ENCODE peak calls at places on chromosome 12, in nine cellular contexts. One of them, this sample, is unnamed. For H3K36me3, the result is how much of the 10 kb centered on the place peaks cover.

GRCh38 chr12:11881835-11882234 is 188.9 kb upstream of the BCL2L14 start:
- DNase-seq in lung: no peak
- DNase-seq in OCI-LY7: no peak
- DNase-seq in uterus: no peak
- DNase-seq in left ventricle myocardium inferior: no peak
- DNase-seq in CD4-positive, alpha-beta memory T cell: no peak
- DNase-seq in IMR-90: no peak
- DNase-seq in transverse colon: peak
- DNase-seq in heart right ventricle: no peak
- DNase-seq in this sample: no peak

GRCh38 chr12:105504286-105504685 is 173.8 kb downstream of the C12orf75 start:
- DNase-seq in lung: no peak
- DNase-seq in OCI-LY7: no peak
- DNase-seq in uterus: no peak
- DNase-seq in left ventricle myocardium inferior: no peak
- DNase-seq in CD4-positive, alpha-beta memory T cell: no peak
- DNase-seq in IMR-90: no peak
- DNase-seq in transverse colon: no peak
- DNase-seq in heart right ventricle: no peak
- DNase-seq in this sample: no peak

GRCh38 chr12:31732926-31733548 is 4.2 kb upstream of the AMN1 start:
- DNase-seq in lung: no peak
- DNase-seq in OCI-LY7: no peak
- DNase-seq in uterus: no peak
- DNase-seq in left ventricle myocardium inferior: no peak
- DNase-seq in CD4-positive, alpha-beta memory T cell: no peak
- DNase-seq in IMR-90: peak
- DNase-seq in transverse colon: no peak
- DNase-seq in heart right ventricle: no peak
- DNase-seq in this sample: peak

GRCh38 chr12:5022465-5023061 is 21.1 kb upstream of the KCNA5 start:
- DNase-seq in lung: no peak
- DNase-seq in OCI-LY7: peak
- DNase-seq in uterus: no peak
- DNase-seq in left ventricle myocardium inferior: no peak
- DNase-seq in CD4-positive, alpha-beta memory T cell: peak
- DNase-seq in IMR-90: peak
- DNase-seq in transverse colon: peak
- DNase-seq in heart right ventricle: peak
- DNase-seq in this sample: peak

GRCh38 chr12:59193476-59194050 is 273.3 kb upstream of the LRIG3 start:
- DNase-seq in lung: no peak
- DNase-seq in OCI-LY7: no peak
- DNase-seq in uterus: no peak
- DNase-seq in left ventricle myocardium inferior: no peak
- DNase-seq in CD4-positive, alpha-beta memory T cell: no peak
- DNase-seq in IMR-90: no peak
- DNase-seq in transverse colon: no peak
- DNase-seq in heart right ventricle: no peak
- DNase-seq in this sample: no peak

GRCh38 chr12:105761075-105761474 is 377.7 kb downstream of the NUAK1 start:
- DNase-seq in lung: no peak
- DNase-seq in OCI-LY7: no peak
- DNase-seq in uterus: no peak
- DNase-seq in left ventricle myocardium inferior: no peak
- DNase-seq in CD4-positive, alpha-beta memory T cell: no peak
- DNase-seq in IMR-90: no peak
- DNase-seq in transverse colon: no peak
- DNase-seq in heart right ventricle: no peak
- DNase-seq in this sample: no peak

GRCh38 chr12:72747460-72747859 is 475.3 kb downstream of the TRHDE start:
- DNase-seq in lung: no peak
- DNase-seq in OCI-LY7: no peak
- DNase-seq in uterus: no peak
- DNase-seq in left ventricle myocardium inferior: no peak
- DNase-seq in CD4-positive, alpha-beta memory T cell: no peak
- DNase-seq in IMR-90: no peak
- DNase-seq in transverse colon: no peak
- DNase-seq in heart right ventricle: no peak
- DNase-seq in this sample: no peak

GRCh38 chr12:92570056-92570753 is 132.6 kb upstream of the PLEKHG7 start:
- DNase-seq in lung: peak
- DNase-seq in OCI-LY7: peak
- DNase-seq in uterus: peak
- DNase-seq in left ventricle myocardium inferior: no peak
- DNase-seq in CD4-positive, alpha-beta memory T cell: peak
- DNase-seq in IMR-90: peak
- DNase-seq in transverse colon: peak
- DNase-seq in heart right ventricle: no peak
- DNase-seq in this sample: peak

GRCh38 chr12:11446372-11446771 is 51.0 kb upstream of the PRB2 start:
- DNase-seq in lung: no peak
- DNase-seq in OCI-LY7: no peak
- DNase-seq in uterus: no peak
- DNase-seq in left ventricle myocardium inferior: no peak
- DNase-seq in CD4-positive, alpha-beta memory T cell: no peak
- DNase-seq in IMR-90: no peak
- DNase-seq in transverse colon: no peak
- DNase-seq in heart right ventricle: no peak
- DNase-seq in this sample: no peak

GRCh38 chr12:70774055-70774454 is 136.8 kb upstream of the PTPRB start:
- DNase-seq in lung: no peak
- DNase-seq in OCI-LY7: no peak
- DNase-seq in uterus: no peak
- DNase-seq in left ventricle myocardium inferior: no peak
- DNase-seq in CD4-positive, alpha-beta memory T cell: no peak
- DNase-seq in IMR-90: no peak
- DNase-seq in transverse colon: no peak
- DNase-seq in heart right ventricle: no peak
- DNase-seq in this sample: no peak

GRCh38 chr12:118025168-118025567 is 8.7 kb downstream of the RFC5 start:
- DNase-seq in lung: no peak
- DNase-seq in OCI-LY7: no peak
- DNase-seq in uterus: no peak
- DNase-seq in left ventricle myocardium inferior: no peak
- DNase-seq in CD4-positive, alpha-beta memory T cell: no peak
- DNase-seq in IMR-90: no peak
- DNase-seq in transverse colon: no peak
- DNase-seq in heart right ventricle: no peak
- DNase-seq in this sample: no peak

GRCh38 chr12:118020036-118020435 is 3.5 kb downstream of the RFC5 start:
- DNase-seq in lung: no peak
- DNase-seq in OCI-LY7: no peak
- DNase-seq in uterus: no peak
- DNase-seq in left ventricle myocardium inferior: no peak
- DNase-seq in CD4-positive, alpha-beta memory T cell: no peak
- DNase-seq in IMR-90: no peak
- DNase-seq in transverse colon: no peak
- DNase-seq in heart right ventricle: no peak
- DNase-seq in this sample: no peak

GRCh38 chr12:118017926-118018325 is 1.4 kb downstream of the RFC5 start:
- DNase-seq in lung: no peak
- DNase-seq in OCI-LY7: no peak
- DNase-seq in uterus: no peak
- DNase-seq in left ventricle myocardium inferior: no peak
- DNase-seq in CD4-positive, alpha-beta memory T cell: no peak
- DNase-seq in IMR-90: no peak
- DNase-seq in transverse colon: no peak
- DNase-seq in heart right ventricle: no peak
- DNase-seq in this sample: no peak

GRCh38 chr12:118023461-118023860 is 7.0 kb downstream of the RFC5 start:
- DNase-seq in lung: no peak
- DNase-seq in OCI-LY7: no peak
- DNase-seq in uterus: no peak
- DNase-seq in left ventricle myocardium inferior: no peak
- DNase-seq in CD4-positive, alpha-beta memory T cell: no peak
- DNase-seq in IMR-90: no peak
- DNase-seq in transverse colon: no peak
- DNase-seq in heart right ventricle: no peak
- DNase-seq in this sample: no peak

GRCh38 chr12:118022728-118023109 is 6.2 kb downstream of the RFC5 start:
- DNase-seq in lung: no peak
- DNase-seq in OCI-LY7: no peak
- DNase-seq in uterus: no peak
- DNase-seq in left ventricle myocardium inferior: no peak
- DNase-seq in CD4-positive, alpha-beta memory T cell: no peak
- DNase-seq in IMR-90: no peak
- DNase-seq in transverse colon: no peak
- DNase-seq in heart right ventricle: no peak
- DNase-seq in this sample: no peak
- H3K36me3 ChIP-seq in lung: under half
- H3K36me3 ChIP-seq in OCI-LY7: half or more
- H3K36me3 ChIP-seq in uterus: under half
- H3K36me3 ChIP-seq in left ventricle myocardium inferior: under half
- H3K36me3 ChIP-seq in CD4-positive, alpha-beta memory T cell: under half
- H3K36me3 ChIP-seq in IMR-90: under half
- H3K36me3 ChIP-seq in transverse colon: under half
- H3K36me3 ChIP-seq in heart right ventricle: under half
- H3K36me3 ChIP-seq in this sample: half or more

GRCh38 chr12:64077922-64078321 is 144.2 kb downstream of the KICS2 start:
- DNase-seq in lung: no peak
- DNase-seq in OCI-LY7: no peak
- DNase-seq in uterus: no peak
- DNase-seq in left ventricle myocardium inferior: no peak
- DNase-seq in CD4-positive, alpha-beta memory T cell: no peak
- DNase-seq in IMR-90: no peak
- DNase-seq in transverse colon: no peak
- DNase-seq in heart right ventricle: no peak
- DNase-seq in this sample: no peak
- H3K36me3 ChIP-seq in lung: under half
- H3K36me3 ChIP-seq in OCI-LY7: under half
- H3K36me3 ChIP-seq in uterus: under half
- H3K36me3 ChIP-seq in left ventricle myocardium inferior: under half
- H3K36me3 ChIP-seq in CD4-positive, alpha-beta memory T cell: under half
- H3K36me3 ChIP-seq in IMR-90: under half
- H3K36me3 ChIP-seq in transverse colon: under half
- H3K36me3 ChIP-seq in heart right ventricle: under half
- H3K36me3 ChIP-seq in this sample: under half

GRCh38 chr12:124632510-124632909 is 65.1 kb upstream of the NCOR2 start:
- DNase-seq in lung: no peak
- DNase-seq in OCI-LY7: no peak
- DNase-seq in uterus: peak
- DNase-seq in left ventricle myocardium inferior: no peak
- DNase-seq in CD4-positive, alpha-beta memory T cell: no peak
- DNase-seq in IMR-90: no peak
- DNase-seq in transverse colon: no peak
- DNase-seq in heart right ventricle: no peak
- DNase-seq in this sample: no peak
- H3K36me3 ChIP-seq in lung: under half
- H3K36me3 ChIP-seq in OCI-LY7: under half
- H3K36me3 ChIP-seq in uterus: under half
- H3K36me3 ChIP-seq in left ventricle myocardium inferior: under half
- H3K36me3 ChIP-seq in CD4-positive, alpha-beta memory T cell: under half
- H3K36me3 ChIP-seq in IMR-90: under half
- H3K36me3 ChIP-seq in transverse colon: under half
- H3K36me3 ChIP-seq in heart right ventricle: under half
- H3K36me3 ChIP-seq in this sample: under half

DNA sequence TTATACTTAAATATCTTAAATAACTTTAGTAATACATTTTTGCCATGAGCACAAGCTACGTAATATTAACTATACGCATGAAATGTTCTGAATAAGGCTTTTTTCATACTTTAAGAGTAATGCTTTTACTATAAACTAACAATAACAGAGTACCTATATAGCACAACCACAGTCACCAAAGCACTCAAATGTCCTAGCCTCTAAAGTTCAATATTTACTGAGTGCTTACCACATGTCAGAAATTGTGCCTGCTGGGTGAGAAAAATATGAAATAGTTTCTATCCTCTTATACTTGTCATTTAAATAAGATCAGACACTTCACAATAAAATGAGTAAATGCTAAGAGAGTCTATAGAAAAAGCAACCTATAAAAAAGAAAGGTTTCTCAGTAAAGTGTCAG is 83.1 kb downstream of the SH2B3 start:
- DNase-seq in lung: no peak
- DNase-seq in OCI-LY7: no peak
- DNase-seq in uterus: no peak
- DNase-seq in left ventricle myocardium inferior: no peak
- DNase-seq in CD4-positive, alpha-beta memory T cell: no peak
- DNase-seq in IMR-90: no peak
- DNase-seq in transverse colon: no peak
- DNase-seq in heart right ventricle: no peak
- DNase-seq in this sample: no peak
- H3K36me3 ChIP-seq in lung: under half
- H3K36me3 ChIP-seq in OCI-LY7: half or more
- H3K36me3 ChIP-seq in uterus: under half
- H3K36me3 ChIP-seq in left ventricle myocardium inferior: half or more
- H3K36me3 ChIP-seq in CD4-positive, alpha-beta memory T cell: under half
- H3K36me3 ChIP-seq in IMR-90: half or more
- H3K36me3 ChIP-seq in transverse colon: half or more
- H3K36me3 ChIP-seq in heart right ventricle: under half
- H3K36me3 ChIP-seq in this sample: half or more

GRCh38 chr12:49030119-49030518 is 11.5 kb upstream of the PRKAG1 start:
- DNase-seq in lung: no peak
- DNase-seq in OCI-LY7: no peak
- DNase-seq in uterus: no peak
- DNase-seq in left ventricle myocardium inferior: no peak
- DNase-seq in CD4-positive, alpha-beta memory T cell: no peak
- DNase-seq in IMR-90: no peak
- DNase-seq in transverse colon: no peak
- DNase-seq in heart right ventricle: no peak
- DNase-seq in this sample: no peak
- H3K36me3 ChIP-seq in lung: half or more
- H3K36me3 ChIP-seq in OCI-LY7: half or more
- H3K36me3 ChIP-seq in uterus: under half
- H3K36me3 ChIP-seq in left ventricle myocardium inferior: half or more
- H3K36me3 ChIP-seq in CD4-positive, alpha-beta memory T cell: half or more
- H3K36me3 ChIP-seq in IMR-90: half or more
- H3K36me3 ChIP-seq in transverse colon: under half
- H3K36me3 ChIP-seq in heart right ventricle: under half
- H3K36me3 ChIP-seq in this sample: half or more

GRCh38 chr12:123752046-123752445 is 10.1 kb upstream of the DNAH10 start:
- DNase-seq in lung: no peak
- DNase-seq in OCI-LY7: no peak
- DNase-seq in uterus: no peak
- DNase-seq in left ventricle myocardium inferior: no peak
- DNase-seq in CD4-positive, alpha-beta memory T cell: no peak
- DNase-seq in IMR-90: no peak
- DNase-seq in transverse colon: no peak
- DNase-seq in heart right ventricle: no peak
- DNase-seq in this sample: no peak
- H3K36me3 ChIP-seq in lung: under half
- H3K36me3 ChIP-seq in OCI-LY7: half or more
- H3K36me3 ChIP-seq in uterus: under half
- H3K36me3 ChIP-seq in left ventricle myocardium inferior: half or more
- H3K36me3 ChIP-seq in CD4-positive, alpha-beta memory T cell: under half
- H3K36me3 ChIP-seq in IMR-90: under half
- H3K36me3 ChIP-seq in transverse colon: under half
- H3K36me3 ChIP-seq in heart right ventricle: under half
- H3K36me3 ChIP-seq in this sample: half or more

This sample was measured in NT2/D1.